ENCODE peak calls at places on chromosomes 13 and 19, in seven cellular contexts. Y is thyroid gland, J is uterus, F is body of pancreas, D is K562, P is heart left ventricle, H is adrenal gland. Z is an unnamed sample. For H3K4me1, the result is how much of the 10 kb centered on the place peaks cover.

GRCh38 chr19:42114412-42114811 is 17.8 kb downstream of the POU2F2 start:
- DNase-seq in Y (peak), J (no peak), F (peak), D (no peak), P (no peak), H (no peak), Z (no peak)

GRCh38 chr13:95676100-95676774 is 702 bp upstream of the DNAJC3 start:
- DNase-seq in Y (peak), J (no peak), F (peak), D (peak), P (no peak), H (peak), Z (no peak)

GRCh38 chr13:72839831-72840426 is 58.0 kb downstream of the PIBF1 start:
- DNase-seq in Y (peak), J (no peak), F (peak), D (peak), P (no peak), H (peak), Z (no peak)

GRCh38 chr13:94993608-94994007 is 281.3 kb upstream of the SOX21 start:
- DNase-seq in Y (no peak), J (no peak), F (no peak), D (no peak), P (no peak), H (no peak), Z (no peak)

GRCh38 chr13:23754506-23754905 is 134.7 kb downstream of the MIPEP start:
- DNase-seq in Y (no peak), J (no peak), F (no peak), D (no peak), P (no peak), H (no peak), Z (peak)

GRCh38 chr13:114140131-114140908 is 7.9 kb upstream of the RASA3 start:
- DNase-seq in Y (no peak), J (no peak), F (no peak), D (no peak), P (no peak), H (no peak), Z (no peak)

GRCh38 chr19:1011831-1012333 is 9.0 kb downstream of the TMEM259 start:
- DNase-seq in Y (no peak), J (no peak), F (no peak), D (no peak), P (peak), H (no peak), Z (no peak)

GRCh38 chr19:39324242-39324842 is 3.7 kb upstream of the LRFN1 start:
- DNase-seq in Y (no peak), J (no peak), F (no peak), D (no peak), P (no peak), H (no peak), Z (no peak)

GRCh38 chr13:113560645-113561416 is 23.7 kb upstream of the TFDP1 start:
- DNase-seq in Y (no peak), J (peak), F (no peak), D (no peak), P (no peak), H (no peak), Z (no peak)

GRCh38 chr13:94061316-94061715 is 418.2 kb downstream of the DCT start:
- DNase-seq in Y (no peak), J (no peak), F (no peak), D (no peak), P (no peak), H (no peak), Z (no peak)

GRCh38 chr19:9989504-9989903 is 20.8 kb downstream of the COL5A3 start:
- DNase-seq in Y (no peak), J (no peak), F (no peak), D (no peak), P (no peak), H (no peak), Z (no peak)

GRCh38 chr13:38785047-38785446 is 98.2 kb downstream of the FREM2 start:
- DNase-seq in Y (no peak), J (no peak), F (no peak), D (no peak), P (no peak), H (no peak), Z (no peak)

GRCh38 chr13:21434588-21434987 is 24.5 kb downstream of the ZDHHC20 start:
- DNase-seq in Y (no peak), J (no peak), F (no peak), D (no peak), P (no peak), H (no peak), Z (no peak)

GRCh38 chr19:10961073-10961762 is 388 bp downstream of the SMARCA4 start:
- DNase-seq in Y (peak), J (no peak), F (peak), D (peak), P (peak), H (peak), Z (no peak)

GRCh38 chr19:8459520-8460260 is 14.9 kb downstream of the HNRNPM start:
- DNase-seq in Y (no peak), J (no peak), F (no peak), D (no peak), P (no peak), H (no peak), Z (no peak)

GRCh38 chr19:4183967-4184717 is 1.7 kb downstream of the ANKRD24 start:
- DNase-seq in Y (no peak), J (no peak), F (no peak), D (peak), P (no peak), H (no peak), Z (no peak)

GRCh38 chr13:80339841-80340642 is 884 bp downstream of the SPRY2 start:
- DNase-seq in Y (peak), J (peak), F (peak), D (peak), P (peak), H (peak), Z (peak)

GRCh38 chr19:41137056-41137455 is 22.8 kb downstream of the CYP2F1 start:
- DNase-seq in Y (no peak), J (no peak), F (no peak), D (no peak), P (no peak), H (no peak), Z (no peak)

GRCh38 chr13:45016792-45017425 is 27.6 kb downstream of the GPALPP1 start:
- DNase-seq in Y (no peak), J (no peak), F (no peak), D (no peak), P (no peak), H (no peak), Z (no peak)

GRCh38 chr13:100464006-100464405 is 124.6 kb downstream of the GGACT start:
- DNase-seq in Y (no peak), J (no peak), F (no peak), D (no peak), P (no peak), H (no peak), Z (no peak)

GRCh38 chr13:94217370-94217769 is 262.1 kb downstream of the DCT start:
- DNase-seq in Y (no peak), J (no peak), F (no peak), D (no peak), P (no peak), H (no peak), Z (no peak)

GRCh38 chr19:35351441-35352176 is 3.9 kb downstream of the FFAR1 start:
- DNase-seq in Y (no peak), J (no peak), F (no peak), D (no peak), P (peak), H (no peak), Z (peak)

GRCh38 chr19:9161427-9161826 is 17.4 kb upstream of the OR7D2 start:
- DNase-seq in Y (no peak), J (no peak), F (no peak), D (no peak), P (no peak), H (no peak), Z (no peak)

GRCh38 chr19:40174087-40174486 is 17.1 kb upstream of the MAP3K10 start:
- DNase-seq in Y (no peak), J (no peak), F (no peak), D (no peak), P (no peak), H (no peak), Z (no peak)

GRCh38 chr19:3154957-3155736 is 19.3 kb downstream of the GNA15 start:
- DNase-seq in Y (peak), J (peak), F (peak), D (peak), P (peak), H (peak), Z (no peak)

GRCh38 chr19:37999309-38000213 is 92.6 kb downstream of the SIPA1L3 start:
- DNase-seq in Y (peak), J (no peak), F (no peak), D (no peak), P (peak), H (no peak), Z (no peak)

GRCh38 chr19:3107658-3108057 is 13.5 kb downstream of the GNA11 start:
- DNase-seq in Y (no peak), J (no peak), F (no peak), D (no peak), P (no peak), H (no peak), Z (no peak)

GRCh38 chr19:47429140-47429793 is 9.9 kb upstream of the MEIS3 start:
- DNase-seq in Y (no peak), J (no peak), F (no peak), D (no peak), P (no peak), H (no peak), Z (no peak)

GRCh38 chr19:40542197-40542859 is 34.3 kb upstream of the SHKBP1 start:
- DNase-seq in Y (no peak), J (peak), F (peak), D (no peak), P (peak), H (peak), Z (peak)

GRCh38 chr19:13058951-13059660 is 43.6 kb downstream of the LYL1 start:
- DNase-seq in Y (peak), J (no peak), F (no peak), D (no peak), P (no peak), H (no peak), Z (no peak)
- H3K4me1 ChIP-seq in Y (half or more), J (half or more), F (half or more), D (under half), P (half or more), H (under half), Z (half or more)

GRCh38 chr19:5340637-5341447 is at the start of gene PTPRS:
- DNase-seq in Y (peak), J (peak), F (peak), D (peak), P (peak), H (peak), Z (peak)
- TF ChIP-seq POLR2A in Y (no peak), J (peak), F (no peak), D (no peak), P (no peak), H (peak), Z (no peak)

GRCh38 chr19:31226536-31226935 is 122.7 kb downstream of the TSHZ3 start:
- DNase-seq in Y (no peak), J (no peak), F (no peak), D (no peak), P (no peak), H (no peak), Z (no peak)

GRCh38 chr19:31220540-31220939 is 128.7 kb downstream of the TSHZ3 start:
- DNase-seq in Y (peak), J (no peak), F (no peak), D (peak), P (no peak), H (no peak), Z (no peak)

GRCh38 chr19:31223805-31224534 is 125.3 kb downstream of the TSHZ3 start:
- DNase-seq in Y (no peak), J (no peak), F (no peak), D (no peak), P (no peak), H (no peak), Z (no peak)
- H3K27ac ChIP-seq in Y (no peak), J (no peak), F (no peak), D (no peak), P (no peak), H (no peak), Z (no peak)

DNA sequence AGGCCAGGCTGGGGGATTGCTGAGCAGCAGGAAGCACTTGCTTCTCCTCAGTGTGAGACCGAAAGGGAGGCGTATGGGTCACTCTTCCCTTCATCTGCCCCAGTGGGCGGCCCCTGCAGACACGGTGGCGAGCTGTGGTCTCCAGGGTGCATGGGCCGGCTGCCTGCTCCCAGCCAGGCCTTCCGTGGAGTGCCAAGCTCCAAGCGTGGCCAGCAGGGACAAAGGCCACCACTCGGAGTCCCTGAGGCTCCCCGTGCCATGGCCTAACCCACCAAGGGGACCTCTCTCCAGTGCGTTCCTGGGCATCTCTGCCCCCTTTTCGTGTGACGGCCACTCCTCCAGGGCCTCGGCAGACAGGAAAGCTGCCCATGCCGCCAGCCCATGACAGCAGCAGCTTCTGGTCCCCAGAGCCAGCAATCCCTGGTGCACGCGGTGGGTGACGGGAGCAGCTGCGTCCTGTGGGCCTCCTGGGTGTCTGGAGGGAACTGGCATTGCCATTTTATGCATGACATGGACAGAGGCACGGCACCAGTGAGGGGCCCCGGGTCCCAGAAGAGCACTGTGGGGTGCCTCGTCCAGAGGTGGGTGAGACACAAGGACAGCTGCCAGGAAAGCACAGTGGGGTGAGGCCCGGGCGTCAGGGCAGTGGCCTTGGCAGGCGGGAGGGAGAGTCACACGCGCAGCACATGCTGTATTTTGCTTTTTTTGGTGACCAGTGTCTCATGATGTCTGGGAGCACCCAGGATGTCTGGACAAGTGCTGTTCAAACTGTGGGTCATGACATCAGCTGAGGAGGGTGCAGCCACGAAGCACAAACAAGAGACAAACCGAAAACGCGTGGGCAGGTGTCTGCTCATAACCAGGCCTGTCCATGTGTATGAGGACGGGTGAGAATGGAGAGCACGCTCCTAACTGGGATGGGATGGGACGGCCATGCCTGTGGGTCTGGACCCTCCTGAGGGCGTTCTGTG is 32.3 kb downstream of the CEBPG start:
- DNase-seq in Y (no peak), J (peak), F (no peak), D (no peak), P (peak), H (no peak), Z (peak)
- H3K4me1 ChIP-seq in Y (under half), J (under half), F (under half), D (under half), P (under half), H (under half), Z (under half)

GRCh38 chr13:111225184-111225583 is 95.3 kb upstream of the TEX29 start:
- DNase-seq in Y (no peak), J (no peak), F (no peak), D (no peak), P (no peak), H (no peak), Z (no peak)
- TF ChIP-seq POLR2A in Y (no peak), J (no peak), F (no peak), D (no peak), P (no peak), H (no peak), Z (no peak)

GRCh38 chr19:31120952-31121351 is 228.3 kb downstream of the TSHZ3 start:
- DNase-seq in Y (no peak), J (no peak), F (no peak), D (no peak), P (no peak), H (no peak), Z (no peak)

GRCh38 chr19:31121501-31121900 is 227.7 kb downstream of the TSHZ3 start:
- DNase-seq in Y (no peak), J (no peak), F (no peak), D (no peak), P (no peak), H (no peak), Z (no peak)

GRCh38 chr19:31119951-31120690 is 229.1 kb downstream of the TSHZ3 start:
- DNase-seq in Y (peak), J (no peak), F (no peak), D (no peak), P (no peak), H (no peak), Z (no peak)

GRCh38 chr19:31118926-31119325 is 230.3 kb downstream of the TSHZ3 start:
- DNase-seq in Y (no peak), J (no peak), F (no peak), D (no peak), P (no peak), H (no peak), Z (no peak)

GRCh38 chr19:31118292-31118925 is 230.8 kb downstream of the TSHZ3 start:
- DNase-seq in Y (no peak), J (no peak), F (no peak), D (no peak), P (no peak), H (no peak), Z (no peak)
- H3K27ac ChIP-seq in Y (no peak), J (no peak), F (no peak), D (no peak), P (no peak), H (no peak), Z (no peak)

GRCh38 chr19:18309525-18310064 is 13.3 kb downstream of the LSM4 start:
- DNase-seq in Y (no peak), J (no peak), F (no peak), D (peak), P (no peak), H (no peak), Z (peak)

GRCh38 chr19:18310118-18310909 is 12.6 kb downstream of the LSM4 start:
- DNase-seq in Y (no peak), J (no peak), F (no peak), D (peak), P (no peak), H (peak), Z (no peak)

GRCh38 chr19:18311495-18311894 is 11.4 kb downstream of the LSM4 start:
- DNase-seq in Y (no peak), J (no peak), F (no peak), D (peak), P (no peak), H (no peak), Z (no peak)

GRCh38 chr19:18312021-18312534 is 10.8 kb downstream of the LSM4 start:
- DNase-seq in Y (no peak), J (no peak), F (no peak), D (peak), P (no peak), H (no peak), Z (no peak)

DNA sequence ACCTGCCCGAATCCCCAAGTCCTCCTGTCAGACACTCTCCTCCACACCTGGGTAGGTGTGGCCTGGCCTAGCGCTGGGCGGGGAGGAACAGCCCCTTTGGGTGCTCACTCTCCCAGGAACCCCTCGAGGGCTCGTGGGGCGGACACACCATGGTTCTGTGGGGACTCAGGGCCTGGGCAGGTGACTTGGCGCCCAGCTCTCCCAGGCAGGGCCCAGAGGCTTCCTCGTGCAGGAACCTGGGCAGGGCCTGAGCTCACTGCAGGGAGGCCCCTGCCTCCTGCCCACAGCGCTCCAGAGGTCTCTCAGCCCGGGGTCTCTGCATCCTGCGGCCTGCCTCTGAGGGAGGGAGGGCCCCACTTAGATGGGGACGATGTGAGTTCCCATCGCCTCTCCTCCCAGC is 11.9 kb downstream of the LSM4 start:
- DNase-seq in Y (no peak), J (no peak), F (no peak), D (peak), P (no peak), H (no peak), Z (no peak)
- H3K4me1 ChIP-seq in Y (under half), J (under half), F (under half), D (under half), P (under half), H (under half), Z (under half)

GRCh38 chr19:18571564-18572344 is at the start of gene UBA52:
- DNase-seq in Y (peak), J (peak), F (peak), D (peak), P (peak), H (peak), Z (peak)

GRCh38 chr19:18576383-18576782 is 4.7 kb downstream of the UBA52 start:
- DNase-seq in Y (no peak), J (no peak), F (no peak), D (no peak), P (no peak), H (no peak), Z (no peak)

GRCh38 chr19:18580311-18580710 is 8.3 kb upstream of the REX1BD start:
- DNase-seq in Y (no peak), J (no peak), F (no peak), D (no peak), P (no peak), H (no peak), Z (no peak)

GRCh38 chr19:18574691-18575291 is 3.1 kb downstream of the UBA52 start:
- DNase-seq in Y (no peak), J (no peak), F (no peak), D (no peak), P (no peak), H (no peak), Z (no peak)

GRCh38 chr19:18577365-18577914 is 5.8 kb downstream of the UBA52 start:
- DNase-seq in Y (no peak), J (no peak), F (no peak), D (no peak), P (no peak), H (no peak), Z (no peak)
- TF ChIP-seq POLR2A in Y (no peak), J (no peak), F (no peak), D (peak), P (no peak), H (no peak), Z (no peak)

GRCh38 chr19:53537126-53537522 is 821 bp upstream of the ZNF331 start:
- DNase-seq in Y (peak), J (no peak), F (no peak), D (no peak), P (no peak), H (no peak), Z (no peak)
- H3K27ac ChIP-seq in Y (peak), J (peak), F (peak), D (no peak), P (peak), H (no peak), Z (peak)

GRCh38 chr13:97319088-97319487 is 97.0 kb downstream of the MBNL2 start:
- DNase-seq in Y (no peak), J (no peak), F (no peak), D (no peak), P (no peak), H (peak), Z (peak)
- H3K4me1 ChIP-seq in Y (under half), J (under half), F (under half), D (under half), P (half or more), H (half or more), Z (under half)

Z was measured in ovary.